ENCODE peak calls at places on chromosome 6, in nine cellular contexts. L, E, T, S, P, F, I, K and B are unnamed samples.

GRCh38 chr6:141484726-141485125 is 648.0 kb upstream of the GJE1 start:
- DNase-seq in L (peak; percentile 47), E (no peak), T (no peak), S (no peak), P (peak; percentile 9), F (no peak), I (no peak), K (no peak), B (no peak)

GRCh38 chr6:167441653-167442644 is 117.1 kb downstream of the TTLL2 start:
- DNase-seq in L (no peak), E (no peak), T (no peak), S (peak; percentile 5), P (no peak), F (peak; percentile 28), I (no peak), K (no peak), B (no peak)

GRCh38 chr6:165987483-165988305 is 180.0 kb downstream of the TBXT start:
- DNase-seq in L (peak; percentile 98), E (no peak), T (peak; percentile 86), S (peak; percentile 91), P (peak; percentile 69), F (peak; percentile 90), I (peak; percentile 89), K (peak; percentile 90), B (no peak)

GRCh38 chr6:132587462-132587861 is 2.1 kb downstream of the TAAR5 start:
- DNase-seq in L (no peak), E (no peak), T (no peak), S (no peak), P (no peak), F (no peak), I (no peak), K (no peak), B (no peak)

GRCh38 chr6:121573466-121573865 is 138.0 kb downstream of the GJA1 start:
- DNase-seq in L (no peak), E (no peak), T (no peak), S (no peak), P (no peak), F (no peak), I (no peak), K (no peak), B (no peak)

GRCh38 chr6:94376876-94377275 is 957.5 kb upstream of the EPHA7 start:
- DNase-seq in L (no peak), E (no peak), T (no peak), S (no peak), P (no peak), F (no peak), I (no peak), K (no peak), B (no peak)

GRCh38 chr6:90319979-90320667 is 23.5 kb upstream of the BACH2 start:
- DNase-seq in L (no peak), E (no peak), T (no peak), S (no peak), P (no peak), F (no peak), I (no peak), K (no peak), B (no peak)

GRCh38 chr6:110878751-110879539 is 4.4 kb downstream of the AMD1 start:
- DNase-seq in L (peak; percentile 59), E (no peak), T (no peak), S (peak; percentile 21), P (peak; percentile 48), F (no peak), I (peak; percentile 69), K (no peak), B (no peak)

GRCh38 chr6:37709932-37710565 is 12.4 kb upstream of the MDGA1 start:
- DNase-seq in L (no peak), E (no peak), T (no peak), S (no peak), P (no peak), F (no peak), I (no peak), K (no peak), B (no peak)

GRCh38 chr6:167779993-167780655 is 46.6 kb upstream of the AFDN start:
- DNase-seq in L (no peak), E (no peak), T (no peak), S (no peak), P (no peak), F (no peak), I (no peak), K (no peak), B (no peak)

GRCh38 chr6:20846602-20847028 is 312.4 kb downstream of the CDKAL1 start:
- DNase-seq in L (peak; percentile 46), E (no peak), T (peak; percentile 54), S (peak; percentile 26), P (no peak), F (no peak), I (no peak), K (no peak), B (no peak)

GRCh38 chr6:164051427-164051826 is 636.9 kb downstream of the QKI start:
- DNase-seq in L (no peak), E (no peak), T (no peak), S (no peak), P (no peak), F (no peak), I (no peak), K (no peak), B (no peak)

GRCh38 chr6:170290306-170291128 is at the start of gene DLL1:
- DNase-seq in L (peak; percentile 29), E (peak; percentile 58), T (peak; percentile 17), S (peak; percentile 29), P (peak; percentile 40), F (peak; percentile 51), I (peak; percentile 94), K (no peak), B (no peak)

GRCh38 chr6:132190097-132190814 is 211.0 kb downstream of the MOXD1 start:
- DNase-seq in L (peak; percentile 75), E (no peak), T (peak; percentile 73), S (peak; percentile 37), P (peak; percentile 35), F (no peak), I (no peak), K (no peak), B (no peak)

GRCh38 chr6:153140299-153140698 is 9.2 kb upstream of the RGS17 start:
- DNase-seq in L (no peak), E (no peak), T (no peak), S (no peak), P (no peak), F (no peak), I (no peak), K (no peak), B (no peak)

GRCh38 chr6:154474636-154475428 is 35.7 kb downstream of the CNKSR3 start:
- DNase-seq in L (peak; percentile 84), E (no peak), T (peak; percentile 87), S (peak; percentile 81), P (peak; percentile 86), F (no peak), I (no peak), K (no peak), B (peak; percentile 50)

GRCh38 chr6:36692220-36692619 is 5.4 kb upstream of the RAB44 start:
- DNase-seq in L (no peak), E (no peak), T (no peak), S (no peak), P (no peak), F (no peak), I (no peak), K (no peak), B (no peak)

GRCh38 chr6:16764188-16764950 is 3.1 kb upstream of the ATXN1 start:
- DNase-seq in L (peak; percentile 76), E (no peak), T (peak; percentile 65), S (peak; percentile 78), P (peak; percentile 70), F (no peak), I (no peak), K (no peak), B (no peak)

GRCh38 chr6:1527098-1527497 is 82.6 kb upstream of the FOXC1 start:
- DNase-seq in L (peak; percentile 58), E (peak; percentile 54), T (peak; percentile 59), S (peak; percentile 64), P (peak; percentile 37), F (no peak), I (peak; percentile 72), K (no peak), B (no peak)

GRCh38 chr6:39314273-39314790 is at the start of gene KCNK17:
- DNase-seq in L (no peak), E (no peak), T (no peak), S (no peak), P (no peak), F (no peak), I (no peak), K (no peak), B (no peak)

GRCh38 chr6:28587746-28588075 is 62.0 kb downstream of the GPX5 start:
- DNase-seq in L (no peak), E (no peak), T (peak; percentile 33), S (no peak), P (no peak), F (no peak), I (peak; percentile 31), K (no peak), B (no peak)

GRCh38 chr6:80457044-80457933 is 350.8 kb downstream of the BCKDHB start:
- DNase-seq in L (peak; percentile 98), E (no peak), T (peak; percentile 97), S (peak; percentile 96), P (peak; percentile 97), F (peak; percentile 73), I (peak; percentile 73), K (peak; percentile 78), B (peak; percentile 66)
- TF ChIP-seq CTCF in L (no peak), E (no peak), T (no peak), S (no peak), P (no peak), F (no peak), I (no peak), K (no peak), B (no peak)

DNA sequence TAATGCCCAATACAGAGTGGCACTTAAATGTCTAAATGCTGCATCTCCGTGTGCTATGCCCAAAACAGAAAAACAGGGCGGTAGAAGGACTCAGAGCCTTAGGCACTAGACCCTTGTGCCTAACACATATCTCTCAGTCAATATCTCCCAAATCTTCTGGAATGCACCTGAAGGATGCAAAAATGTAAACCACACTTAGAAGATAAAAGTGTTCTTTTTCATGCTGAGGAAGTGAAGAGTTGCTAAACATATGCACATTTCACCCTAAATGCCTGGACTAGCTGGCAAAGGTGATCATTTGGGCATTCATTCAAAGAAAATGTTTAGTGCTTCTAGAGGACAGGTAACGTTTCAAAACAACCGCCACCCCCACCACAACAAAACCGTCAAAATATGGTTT is 88.1 kb downstream of the CD24 start:
- DNase-seq in L (no peak), E (no peak), T (no peak), S (no peak), P (no peak), F (no peak), I (no peak), K (no peak), B (no peak)
- H3K4me3 ChIP-seq in L (no peak overlapping the region), E (no peak overlapping the region), T (no peak overlapping the region), S (no peak overlapping the region), P (no peak overlapping the region), F (no peak overlapping the region), I (no peak overlapping the region), K (no peak overlapping the region), B (no peak overlapping the region)

GRCh38 chr6:44442833-44443444 is 55.4 kb downstream of the CDC5L start:
- DNase-seq in L (no peak), E (no peak), T (no peak), S (no peak), P (no peak), F (no peak), I (no peak), K (no peak), B (no peak)
- TF ChIP-seq CTCF in L (no peak), E (no peak), T (no peak), S (no peak), P (no peak), F (no peak), I (no peak), K (no peak), B (no peak)

GRCh38 chr6:118197539-118197938 is 290.5 kb downstream of the SLC35F1 start:
- DNase-seq in L (no peak), E (no peak), T (no peak), S (no peak), P (no peak), F (no peak), I (no peak), K (no peak), B (no peak)
- H3K4me3 ChIP-seq in L (no peak overlapping the region), E (no peak overlapping the region), T (no peak overlapping the region), S (no peak overlapping the region), P (no peak overlapping the region), F (no peak overlapping the region), I (no peak overlapping the region), K (no peak overlapping the region), B (no peak overlapping the region)